ENCODE peak calls at places on chromosomes 5 and 9, in seven cellular contexts. P is substantia nigra; D is COR-L47; L is HuH-7.5; H is ELR; O is CD8-positive, alpha-beta T cell; W is heart right ventricle. S is an unnamed sample.

GRCh38 chr9:14652729-14653377 is 40.4 kb downstream of the ZDHHC21 start:
- DNase-seq in P (no peak), D (peak; percentile 12), L (peak; percentile 15), H (peak; percentile 53), O (no peak), W (no peak), S (peak; percentile 46)

GRCh38 chr5:71601222-71602026 is 14.3 kb downstream of the MCCC2 start:
- DNase-seq in P (no peak), D (peak; percentile 4), L (peak; percentile 15), H (peak; percentile 96), O (peak; percentile 63), W (peak; percentile 82), S (no peak)

GRCh38 chr9:101387871-101388506 is 3.2 kb upstream of the BAAT start:
- DNase-seq in P (no peak), D (peak; percentile 79), L (no peak), H (peak; percentile 73), O (no peak), W (no peak), S (peak; percentile 3)

GRCh38 chr5:132489871-132490483 is 596 bp downstream of the IRF1 start:
- DNase-seq in P (no peak), D (peak; percentile 38), L (peak; percentile 43), H (peak; percentile 64), O (peak; percentile 53), W (peak; percentile 50), S (peak; percentile 22)

GRCh38 chr5:585556-585955 is 26.6 kb upstream of the CEP72 start:
- DNase-seq in P (no peak), D (no peak), L (no peak), H (no peak), O (no peak), W (no peak), S (no peak)

GRCh38 chr5:170302729-170303501 is 5.3 kb upstream of the LCP2 start:
- DNase-seq in P (no peak), D (no peak), L (no peak), H (no peak), O (peak; percentile 43), W (peak; percentile 62), S (no peak)

GRCh38 chr5:54558362-54558761 is 40.8 kb downstream of the SNX18 start:
- DNase-seq in P (no peak), D (no peak), L (no peak), H (peak; percentile 17), O (no peak), W (no peak), S (no peak)

GRCh38 chr5:174589011-174589410 is 135.4 kb upstream of the MSX2 start:
- DNase-seq in P (no peak), D (no peak), L (no peak), H (peak; percentile 29), O (no peak), W (no peak), S (no peak)